ENCODE peak calls at places on chromosomes 13 and 19, in seven cellular contexts. T is NCI-H1092, D is ACHN, X is hypothalamus, G is brain pericyte, F is AG09309, Y is C1 segment of cervical spinal cord. V is an unnamed sample.

GRCh38 chr13:110455941-110456340 is 105.6 kb downstream of the RAB20 start:
- DNase-seq in T (peak), D (peak), X (no peak), G (no peak), F (no peak), Y (peak), V (peak)

GRCh38 chr13:34779171-34779570 is 162.9 kb upstream of the NBEA start:
- DNase-seq in T (no peak), D (no peak), X (no peak), G (no peak), F (no peak), Y (no peak), V (no peak)

GRCh38 chr13:33260168-33261098 is 25.1 kb downstream of the STARD13 start:
- DNase-seq in T (peak), D (no peak), X (no peak), G (no peak), F (no peak), Y (no peak), V (no peak)

GRCh38 chr13:25847145-25847544 is 204.7 kb downstream of the SHISA2 start:
- DNase-seq in T (no peak), D (no peak), X (no peak), G (no peak), F (no peak), Y (no peak), V (no peak)

GRCh38 chr19:13846533-13847032 is 30.4 kb upstream of the NANOS3 start:
- DNase-seq in T (no peak), D (peak), X (no peak), G (peak), F (no peak), Y (peak), V (peak)

GRCh38 chr13:111398715-111399299 is 78.4 kb downstream of the TEX29 start:
- DNase-seq in T (no peak), D (no peak), X (no peak), G (no peak), F (no peak), Y (no peak), V (no peak)

GRCh38 chr19:10554760-10555612 is 10.8 kb downstream of the KRI1 start:
- DNase-seq in T (no peak), D (no peak), X (no peak), G (no peak), F (no peak), Y (no peak), V (no peak)

GRCh38 chr19:27962260-27962659 is 1250.7 kb downstream of the UQCRFS1 start:
- DNase-seq in T (no peak), D (no peak), X (no peak), G (no peak), F (no peak), Y (no peak), V (no peak)

GRCh38 chr19:46861691-46862503 is 1.1 kb downstream of the ARHGAP35 start:
- DNase-seq in T (no peak), D (no peak), X (no peak), G (no peak), F (no peak), Y (peak), V (no peak)

GRCh38 chr19:33329727-33330126 is 27.4 kb upstream of the CEBPA start:
- DNase-seq in T (no peak), D (no peak), X (no peak), G (no peak), F (no peak), Y (no peak), V (no peak)

GRCh38 chr13:109783815-109784589 is 2.4 kb downstream of the IRS2 start:
- DNase-seq in T (no peak), D (no peak), X (no peak), G (no peak), F (no peak), Y (no peak), V (no peak)

GRCh38 chr19:19064811-19065745 is 1.3 kb downstream of the SLC25A42 start:
- DNase-seq in T (no peak), D (no peak), X (no peak), G (no peak), F (no peak), Y (no peak), V (no peak)

GRCh38 chr13:68749801-68750200 is 1357.8 kb upstream of the ATXN8OS start:
- DNase-seq in T (no peak), D (no peak), X (no peak), G (peak), F (no peak), Y (no peak), V (no peak)

GRCh38 chr13:24076124-24076523 is 84.4 kb upstream of the SPATA13 start:
- DNase-seq in T (no peak), D (peak), X (no peak), G (no peak), F (no peak), Y (no peak), V (no peak)

GRCh38 chr13:59444210-59444857 is 719.4 kb downstream of the DIAPH3 start:
- DNase-seq in T (peak), D (no peak), X (no peak), G (no peak), F (no peak), Y (no peak), V (no peak)

GRCh38 chr19:44891016-44891882 is at the start of gene TOMM40:
- DNase-seq in T (peak), D (peak), X (peak), G (no peak), F (no peak), Y (no peak), V (no peak)

GRCh38 chr13:102872131-102872530 is 26.3 kb downstream of the ERCC5 start:
- DNase-seq in T (no peak), D (no peak), X (no peak), G (no peak), F (no peak), Y (no peak), V (no peak)

GRCh38 chr13:32881792-32882175 is 134.4 kb upstream of the KL start:
- DNase-seq in T (no peak), D (no peak), X (no peak), G (no peak), F (no peak), Y (no peak), V (no peak)